ENCODE peak calls at places on chromosome 22, in six cellular contexts. One of them, this sample, is unnamed.
A peak's percentile ranks its signal among the peaks of the same experiment; 100 is the strongest.

GRCh38 chr22:47194476-47195155 is 432.2 kb downstream of the TBC1D22A start:
- DNase-seq in stimulated activated CD8-positive, alpha-beta memory T cell treated with anti-CD3 and anti-CD28 coated beads, Interleukin-4, amount 100 ng/mL, for 4 hours: no peak
- DNase-seq in stimulated activated CD4-positive, alpha-beta T cell treated with anti-CD3 and anti-CD28 coated beads, Interleukin-1b, Interleukin-23, amount 100 ng/mL, for 24 hours: no peak
- DNase-seq in CD4-positive, CD25-positive, alpha-beta regulatory T cell: no peak
- DNase-seq in fibroblast of mammary gland: no peak
- DNase-seq in upper lobe of right lung: peak; percentile 25
- DNase-seq in this sample: no peak

GRCh38 chr22:20455709-20456063 is 18.1 kb upstream of the SCARF2 start:
- DNase-seq in stimulated activated CD8-positive, alpha-beta memory T cell treated with anti-CD3 and anti-CD28 coated beads, Interleukin-4, amount 100 ng/mL, for 4 hours: no peak
- DNase-seq in stimulated activated CD4-positive, alpha-beta T cell treated with anti-CD3 and anti-CD28 coated beads, Interleukin-1b, Interleukin-23, amount 100 ng/mL, for 24 hours: no peak
- DNase-seq in CD4-positive, CD25-positive, alpha-beta regulatory T cell: no peak
- DNase-seq in fibroblast of mammary gland: no peak
- DNase-seq in upper lobe of right lung: no peak
- DNase-seq in this sample: no peak

GRCh38 chr22:38284042-38284402 is 11.2 kb upstream of the TMEM184B start:
- DNase-seq in stimulated activated CD8-positive, alpha-beta memory T cell treated with anti-CD3 and anti-CD28 coated beads, Interleukin-4, amount 100 ng/mL, for 4 hours: no peak
- DNase-seq in stimulated activated CD4-positive, alpha-beta T cell treated with anti-CD3 and anti-CD28 coated beads, Interleukin-1b, Interleukin-23, amount 100 ng/mL, for 24 hours: no peak
- DNase-seq in CD4-positive, CD25-positive, alpha-beta regulatory T cell: no peak
- DNase-seq in fibroblast of mammary gland: peak; percentile 99
- DNase-seq in upper lobe of right lung: no peak
- DNase-seq in this sample: no peak

GRCh38 chr22:27719535-27720227 is 81.9 kb downstream of the MN1 start:
- DNase-seq in stimulated activated CD8-positive, alpha-beta memory T cell treated with anti-CD3 and anti-CD28 coated beads, Interleukin-4, amount 100 ng/mL, for 4 hours: no peak
- DNase-seq in stimulated activated CD4-positive, alpha-beta T cell treated with anti-CD3 and anti-CD28 coated beads, Interleukin-1b, Interleukin-23, amount 100 ng/mL, for 24 hours: no peak
- DNase-seq in CD4-positive, CD25-positive, alpha-beta regulatory T cell: no peak
- DNase-seq in fibroblast of mammary gland: peak; percentile 30
- DNase-seq in upper lobe of right lung: peak; percentile 42
- DNase-seq in this sample: no peak

GRCh38 chr22:36002084-36002483 is 26.5 kb downstream of the RBFOX2 start:
- DNase-seq in stimulated activated CD8-positive, alpha-beta memory T cell treated with anti-CD3 and anti-CD28 coated beads, Interleukin-4, amount 100 ng/mL, for 4 hours: no peak
- DNase-seq in stimulated activated CD4-positive, alpha-beta T cell treated with anti-CD3 and anti-CD28 coated beads, Interleukin-1b, Interleukin-23, amount 100 ng/mL, for 24 hours: no peak
- DNase-seq in CD4-positive, CD25-positive, alpha-beta regulatory T cell: no peak
- DNase-seq in fibroblast of mammary gland: no peak
- DNase-seq in upper lobe of right lung: no peak
- DNase-seq in this sample: no peak

GRCh38 chr22:28883917-28884753 is 763 bp downstream of the ZNRF3 start:
- DNase-seq in stimulated activated CD8-positive, alpha-beta memory T cell treated with anti-CD3 and anti-CD28 coated beads, Interleukin-4, amount 100 ng/mL, for 4 hours: no peak
- DNase-seq in stimulated activated CD4-positive, alpha-beta T cell treated with anti-CD3 and anti-CD28 coated beads, Interleukin-1b, Interleukin-23, amount 100 ng/mL, for 24 hours: no peak
- DNase-seq in CD4-positive, CD25-positive, alpha-beta regulatory T cell: peak; percentile 32
- DNase-seq in fibroblast of mammary gland: no peak
- DNase-seq in upper lobe of right lung: peak; percentile 82
- DNase-seq in this sample: peak; percentile 68

GRCh38 chr22:36368359-36368983 is 19.3 kb downstream of the MYH9 start:
- DNase-seq in stimulated activated CD8-positive, alpha-beta memory T cell treated with anti-CD3 and anti-CD28 coated beads, Interleukin-4, amount 100 ng/mL, for 4 hours: no peak
- DNase-seq in stimulated activated CD4-positive, alpha-beta T cell treated with anti-CD3 and anti-CD28 coated beads, Interleukin-1b, Interleukin-23, amount 100 ng/mL, for 24 hours: no peak
- DNase-seq in CD4-positive, CD25-positive, alpha-beta regulatory T cell: no peak
- DNase-seq in fibroblast of mammary gland: peak; percentile 52
- DNase-seq in upper lobe of right lung: no peak
- DNase-seq in this sample: no peak

GRCh38 chr22:33578752-33579151 is 341.5 kb downstream of the LARGE1 start:
- DNase-seq in stimulated activated CD8-positive, alpha-beta memory T cell treated with anti-CD3 and anti-CD28 coated beads, Interleukin-4, amount 100 ng/mL, for 4 hours: no peak
- DNase-seq in stimulated activated CD4-positive, alpha-beta T cell treated with anti-CD3 and anti-CD28 coated beads, Interleukin-1b, Interleukin-23, amount 100 ng/mL, for 24 hours: no peak
- DNase-seq in CD4-positive, CD25-positive, alpha-beta regulatory T cell: no peak
- DNase-seq in fibroblast of mammary gland: no peak
- DNase-seq in upper lobe of right lung: no peak
- DNase-seq in this sample: no peak

GRCh38 chr22:29156507-29156906 is 49.2 kb upstream of the EMID1 start:
- DNase-seq in stimulated activated CD8-positive, alpha-beta memory T cell treated with anti-CD3 and anti-CD28 coated beads, Interleukin-4, amount 100 ng/mL, for 4 hours: no peak
- DNase-seq in stimulated activated CD4-positive, alpha-beta T cell treated with anti-CD3 and anti-CD28 coated beads, Interleukin-1b, Interleukin-23, amount 100 ng/mL, for 24 hours: no peak
- DNase-seq in CD4-positive, CD25-positive, alpha-beta regulatory T cell: no peak
- DNase-seq in fibroblast of mammary gland: peak; percentile 2
- DNase-seq in upper lobe of right lung: peak; percentile 51
- DNase-seq in this sample: peak; percentile 57

GRCh38 chr22:27883656-27884350 is 35.3 kb downstream of the PITPNB start:
- DNase-seq in stimulated activated CD8-positive, alpha-beta memory T cell treated with anti-CD3 and anti-CD28 coated beads, Interleukin-4, amount 100 ng/mL, for 4 hours: no peak
- DNase-seq in stimulated activated CD4-positive, alpha-beta T cell treated with anti-CD3 and anti-CD28 coated beads, Interleukin-1b, Interleukin-23, amount 100 ng/mL, for 24 hours: no peak
- DNase-seq in CD4-positive, CD25-positive, alpha-beta regulatory T cell: no peak
- DNase-seq in fibroblast of mammary gland: no peak
- DNase-seq in upper lobe of right lung: no peak
- DNase-seq in this sample: no peak

GRCh38 chr22:43887391-43887790 is 4.4 kb downstream of the PNPLA5 start:
- DNase-seq in stimulated activated CD8-positive, alpha-beta memory T cell treated with anti-CD3 and anti-CD28 coated beads, Interleukin-4, amount 100 ng/mL, for 4 hours: no peak
- DNase-seq in stimulated activated CD4-positive, alpha-beta T cell treated with anti-CD3 and anti-CD28 coated beads, Interleukin-1b, Interleukin-23, amount 100 ng/mL, for 24 hours: no peak
- DNase-seq in CD4-positive, CD25-positive, alpha-beta regulatory T cell: no peak
- DNase-seq in fibroblast of mammary gland: no peak
- DNase-seq in upper lobe of right lung: peak; percentile 47
- DNase-seq in this sample: peak; percentile 38

GRCh38 chr22:28141614-28142013 is 222.6 kb upstream of the PITPNB start:
- DNase-seq in stimulated activated CD8-positive, alpha-beta memory T cell treated with anti-CD3 and anti-CD28 coated beads, Interleukin-4, amount 100 ng/mL, for 4 hours: no peak
- DNase-seq in stimulated activated CD4-positive, alpha-beta T cell treated with anti-CD3 and anti-CD28 coated beads, Interleukin-1b, Interleukin-23, amount 100 ng/mL, for 24 hours: no peak
- DNase-seq in CD4-positive, CD25-positive, alpha-beta regulatory T cell: no peak
- DNase-seq in fibroblast of mammary gland: peak; percentile 83
- DNase-seq in upper lobe of right lung: no peak
- DNase-seq in this sample: no peak

GRCh38 chr22:27011717-27012116 is 354.3 kb downstream of the MIAT start:
- DNase-seq in stimulated activated CD8-positive, alpha-beta memory T cell treated with anti-CD3 and anti-CD28 coated beads, Interleukin-4, amount 100 ng/mL, for 4 hours: no peak
- DNase-seq in stimulated activated CD4-positive, alpha-beta T cell treated with anti-CD3 and anti-CD28 coated beads, Interleukin-1b, Interleukin-23, amount 100 ng/mL, for 24 hours: no peak
- DNase-seq in CD4-positive, CD25-positive, alpha-beta regulatory T cell: no peak
- DNase-seq in fibroblast of mammary gland: no peak
- DNase-seq in upper lobe of right lung: no peak
- DNase-seq in this sample: no peak

GRCh38 chr22:26429458-26430238 is 588 bp downstream of the ASPHD2 start:
- DNase-seq in stimulated activated CD8-positive, alpha-beta memory T cell treated with anti-CD3 and anti-CD28 coated beads, Interleukin-4, amount 100 ng/mL, for 4 hours: no peak
- DNase-seq in stimulated activated CD4-positive, alpha-beta T cell treated with anti-CD3 and anti-CD28 coated beads, Interleukin-1b, Interleukin-23, amount 100 ng/mL, for 24 hours: no peak
- DNase-seq in CD4-positive, CD25-positive, alpha-beta regulatory T cell: peak; percentile 11
- DNase-seq in fibroblast of mammary gland: no peak
- DNase-seq in upper lobe of right lung: no peak
- DNase-seq in this sample: no peak

GRCh38 chr22:36277482-36278291 is 24.8 kb downstream of the APOL1 start:
- DNase-seq in stimulated activated CD8-positive, alpha-beta memory T cell treated with anti-CD3 and anti-CD28 coated beads, Interleukin-4, amount 100 ng/mL, for 4 hours: peak; percentile 35
- DNase-seq in stimulated activated CD4-positive, alpha-beta T cell treated with anti-CD3 and anti-CD28 coated beads, Interleukin-1b, Interleukin-23, amount 100 ng/mL, for 24 hours: peak; percentile 42
- DNase-seq in CD4-positive, CD25-positive, alpha-beta regulatory T cell: peak; percentile 61
- DNase-seq in fibroblast of mammary gland: peak; percentile 64
- DNase-seq in upper lobe of right lung: peak; percentile 77
- DNase-seq in this sample: peak; percentile 74

GRCh38 chr22:42560781-42561180 is 7.0 kb downstream of the SERHL2 start:
- DNase-seq in stimulated activated CD8-positive, alpha-beta memory T cell treated with anti-CD3 and anti-CD28 coated beads, Interleukin-4, amount 100 ng/mL, for 4 hours: no peak
- DNase-seq in stimulated activated CD4-positive, alpha-beta T cell treated with anti-CD3 and anti-CD28 coated beads, Interleukin-1b, Interleukin-23, amount 100 ng/mL, for 24 hours: no peak
- DNase-seq in CD4-positive, CD25-positive, alpha-beta regulatory T cell: no peak
- DNase-seq in fibroblast of mammary gland: peak; percentile 23
- DNase-seq in upper lobe of right lung: no peak
- DNase-seq in this sample: no peak

GRCh38 chr22:45731041-45731797 is 59.6 kb downstream of the ATXN10 start:
- DNase-seq in stimulated activated CD8-positive, alpha-beta memory T cell treated with anti-CD3 and anti-CD28 coated beads, Interleukin-4, amount 100 ng/mL, for 4 hours: no peak
- DNase-seq in stimulated activated CD4-positive, alpha-beta T cell treated with anti-CD3 and anti-CD28 coated beads, Interleukin-1b, Interleukin-23, amount 100 ng/mL, for 24 hours: no peak
- DNase-seq in CD4-positive, CD25-positive, alpha-beta regulatory T cell: no peak
- DNase-seq in fibroblast of mammary gland: no peak
- DNase-seq in upper lobe of right lung: no peak
- DNase-seq in this sample: no peak

GRCh38 chr22:18042685-18043084 is 18.3 kb upstream of the MICAL3 start:
- DNase-seq in stimulated activated CD8-positive, alpha-beta memory T cell treated with anti-CD3 and anti-CD28 coated beads, Interleukin-4, amount 100 ng/mL, for 4 hours: no peak
- DNase-seq in stimulated activated CD4-positive, alpha-beta T cell treated with anti-CD3 and anti-CD28 coated beads, Interleukin-1b, Interleukin-23, amount 100 ng/mL, for 24 hours: no peak
- DNase-seq in CD4-positive, CD25-positive, alpha-beta regulatory T cell: no peak
- DNase-seq in fibroblast of mammary gland: no peak
- DNase-seq in upper lobe of right lung: no peak
- DNase-seq in this sample: no peak

GRCh38 chr22:22814666-22815396 is 72.8 kb upstream of the IGLL5 start:
- DNase-seq in stimulated activated CD8-positive, alpha-beta memory T cell treated with anti-CD3 and anti-CD28 coated beads, Interleukin-4, amount 100 ng/mL, for 4 hours: no peak
- DNase-seq in stimulated activated CD4-positive, alpha-beta T cell treated with anti-CD3 and anti-CD28 coated beads, Interleukin-1b, Interleukin-23, amount 100 ng/mL, for 24 hours: no peak
- DNase-seq in CD4-positive, CD25-positive, alpha-beta regulatory T cell: no peak
- DNase-seq in fibroblast of mammary gland: no peak
- DNase-seq in upper lobe of right lung: no peak
- DNase-seq in this sample: no peak

GRCh38 chr22:43974028-43974545 is 18.8 kb downstream of the SAMM50 start:
- DNase-seq in stimulated activated CD8-positive, alpha-beta memory T cell treated with anti-CD3 and anti-CD28 coated beads, Interleukin-4, amount 100 ng/mL, for 4 hours: no peak
- DNase-seq in stimulated activated CD4-positive, alpha-beta T cell treated with anti-CD3 and anti-CD28 coated beads, Interleukin-1b, Interleukin-23, amount 100 ng/mL, for 24 hours: no peak
- DNase-seq in CD4-positive, CD25-positive, alpha-beta regulatory T cell: no peak
- DNase-seq in fibroblast of mammary gland: no peak
- DNase-seq in upper lobe of right lung: no peak
- DNase-seq in this sample: peak; percentile 40

GRCh38 chr22:33023119-33023827 is 34.9 kb downstream of the SYN3 start:
- DNase-seq in stimulated activated CD8-positive, alpha-beta memory T cell treated with anti-CD3 and anti-CD28 coated beads, Interleukin-4, amount 100 ng/mL, for 4 hours: no peak
- DNase-seq in stimulated activated CD4-positive, alpha-beta T cell treated with anti-CD3 and anti-CD28 coated beads, Interleukin-1b, Interleukin-23, amount 100 ng/mL, for 24 hours: no peak
- DNase-seq in CD4-positive, CD25-positive, alpha-beta regulatory T cell: no peak
- DNase-seq in fibroblast of mammary gland: no peak
- DNase-seq in upper lobe of right lung: no peak
- DNase-seq in this sample: no peak

GRCh38 chr22:37741312-37741795 is 44.5 kb downstream of the TRIOBP start:
- DNase-seq in stimulated activated CD8-positive, alpha-beta memory T cell treated with anti-CD3 and anti-CD28 coated beads, Interleukin-4, amount 100 ng/mL, for 4 hours: no peak
- DNase-seq in stimulated activated CD4-positive, alpha-beta T cell treated with anti-CD3 and anti-CD28 coated beads, Interleukin-1b, Interleukin-23, amount 100 ng/mL, for 24 hours: no peak
- DNase-seq in CD4-positive, CD25-positive, alpha-beta regulatory T cell: no peak
- DNase-seq in fibroblast of mammary gland: peak; percentile 99
- DNase-seq in upper lobe of right lung: peak; percentile 85
- DNase-seq in this sample: peak; percentile 92

GRCh38 chr22:46891382-46891951 is 129.0 kb downstream of the TBC1D22A start:
- DNase-seq in stimulated activated CD8-positive, alpha-beta memory T cell treated with anti-CD3 and anti-CD28 coated beads, Interleukin-4, amount 100 ng/mL, for 4 hours: no peak
- DNase-seq in stimulated activated CD4-positive, alpha-beta T cell treated with anti-CD3 and anti-CD28 coated beads, Interleukin-1b, Interleukin-23, amount 100 ng/mL, for 24 hours: no peak
- DNase-seq in CD4-positive, CD25-positive, alpha-beta regulatory T cell: no peak
- DNase-seq in fibroblast of mammary gland: no peak
- DNase-seq in upper lobe of right lung: no peak
- DNase-seq in this sample: no peak

GRCh38 chr22:36453266-36453607 is 28.2 kb downstream of the TXN2 start:
- DNase-seq in stimulated activated CD8-positive, alpha-beta memory T cell treated with anti-CD3 and anti-CD28 coated beads, Interleukin-4, amount 100 ng/mL, for 4 hours: no peak
- DNase-seq in stimulated activated CD4-positive, alpha-beta T cell treated with anti-CD3 and anti-CD28 coated beads, Interleukin-1b, Interleukin-23, amount 100 ng/mL, for 24 hours: no peak
- DNase-seq in CD4-positive, CD25-positive, alpha-beta regulatory T cell: no peak
- DNase-seq in fibroblast of mammary gland: no peak
- DNase-seq in upper lobe of right lung: no peak
- DNase-seq in this sample: no peak

GRCh38 chr22:37545703-37546435 is 14.4 kb upstream of the CDC42EP1 start:
- DNase-seq in stimulated activated CD8-positive, alpha-beta memory T cell treated with anti-CD3 and anti-CD28 coated beads, Interleukin-4, amount 100 ng/mL, for 4 hours: no peak
- DNase-seq in stimulated activated CD4-positive, alpha-beta T cell treated with anti-CD3 and anti-CD28 coated beads, Interleukin-1b, Interleukin-23, amount 100 ng/mL, for 24 hours: no peak
- DNase-seq in CD4-positive, CD25-positive, alpha-beta regulatory T cell: no peak
- DNase-seq in fibroblast of mammary gland: peak; percentile 94
- DNase-seq in upper lobe of right lung: peak; percentile 94
- DNase-seq in this sample: peak; percentile 96

GRCh38 chr22:24089951-24090350 is 78.8 kb downstream of the CABIN1 start:
- DNase-seq in stimulated activated CD8-positive, alpha-beta memory T cell treated with anti-CD3 and anti-CD28 coated beads, Interleukin-4, amount 100 ng/mL, for 4 hours: no peak
- DNase-seq in stimulated activated CD4-positive, alpha-beta T cell treated with anti-CD3 and anti-CD28 coated beads, Interleukin-1b, Interleukin-23, amount 100 ng/mL, for 24 hours: no peak
- DNase-seq in CD4-positive, CD25-positive, alpha-beta regulatory T cell: no peak
- DNase-seq in fibroblast of mammary gland: no peak
- DNase-seq in upper lobe of right lung: peak; percentile 43
- DNase-seq in this sample: peak; percentile 45

GRCh38 chr22:20131856-20132685 is 467 bp downstream of the ZDHHC8 start:
- DNase-seq in stimulated activated CD8-positive, alpha-beta memory T cell treated with anti-CD3 and anti-CD28 coated beads, Interleukin-4, amount 100 ng/mL, for 4 hours: no peak
- DNase-seq in stimulated activated CD4-positive, alpha-beta T cell treated with anti-CD3 and anti-CD28 coated beads, Interleukin-1b, Interleukin-23, amount 100 ng/mL, for 24 hours: no peak
- DNase-seq in CD4-positive, CD25-positive, alpha-beta regulatory T cell: no peak
- DNase-seq in fibroblast of mammary gland: peak; percentile 38
- DNase-seq in upper lobe of right lung: peak; percentile 86
- DNase-seq in this sample: no peak

GRCh38 chr22:30181459-30182353 is 64.9 kb downstream of the LIF start:
- DNase-seq in stimulated activated CD8-positive, alpha-beta memory T cell treated with anti-CD3 and anti-CD28 coated beads, Interleukin-4, amount 100 ng/mL, for 4 hours: no peak
- DNase-seq in stimulated activated CD4-positive, alpha-beta T cell treated with anti-CD3 and anti-CD28 coated beads, Interleukin-1b, Interleukin-23, amount 100 ng/mL, for 24 hours: no peak
- DNase-seq in CD4-positive, CD25-positive, alpha-beta regulatory T cell: no peak
- DNase-seq in fibroblast of mammary gland: no peak
- DNase-seq in upper lobe of right lung: no peak
- DNase-seq in this sample: no peak

GRCh38 chr22:19959043-19959586 is 17.5 kb upstream of the TXNRD2 start:
- DNase-seq in stimulated activated CD8-positive, alpha-beta memory T cell treated with anti-CD3 and anti-CD28 coated beads, Interleukin-4, amount 100 ng/mL, for 4 hours: no peak
- DNase-seq in stimulated activated CD4-positive, alpha-beta T cell treated with anti-CD3 and anti-CD28 coated beads, Interleukin-1b, Interleukin-23, amount 100 ng/mL, for 24 hours: no peak
- DNase-seq in CD4-positive, CD25-positive, alpha-beta regulatory T cell: no peak
- DNase-seq in fibroblast of mammary gland: peak; percentile 66
- DNase-seq in upper lobe of right lung: peak; percentile 88
- DNase-seq in this sample: peak; percentile 90

GRCh38 chr22:38350444-38351359 is 33.5 kb upstream of the CSNK1E start:
- DNase-seq in stimulated activated CD8-positive, alpha-beta memory T cell treated with anti-CD3 and anti-CD28 coated beads, Interleukin-4, amount 100 ng/mL, for 4 hours: no peak
- DNase-seq in stimulated activated CD4-positive, alpha-beta T cell treated with anti-CD3 and anti-CD28 coated beads, Interleukin-1b, Interleukin-23, amount 100 ng/mL, for 24 hours: no peak
- DNase-seq in CD4-positive, CD25-positive, alpha-beta regulatory T cell: no peak
- DNase-seq in fibroblast of mammary gland: no peak
- DNase-seq in upper lobe of right lung: peak; percentile 44
- DNase-seq in this sample: peak; percentile 43